ENCODE peak calls at places on chromosomes 6 and 20, in five cellular contexts. S, L, U, E and K are unnamed samples. For H3K4me1, the result is how much of the 10 kb centered on the place peaks cover.

GRCh38 chr6:10414766-10415592 is at the start of gene TFAP2A:
- DNase-seq in L (no peak), S (peak), U (no peak), E (no peak), K (no peak)

GRCh38 chr20:59207742-59208357 is 44.2 kb downstream of the ZNF831 start:
- DNase-seq in L (peak), S (peak), E (peak), U (no peak), K (peak)

GRCh38 chr6:148379966-148380653 is 37.5 kb downstream of the SASH1 start:
- DNase-seq in E (no peak), L (no peak), U (no peak), S (peak), K (no peak)

GRCh38 chr6:52539607-52540006 is 37.3 kb downstream of the TRAM2 start:
- DNase-seq in U (no peak), E (no peak), S (peak), L (no peak), K (no peak)

GRCh38 chr6:157151989-157152388 is 171.3 kb downstream of the TMEM242 start:
- DNase-seq in E (no peak), L (no peak), S (peak), U (no peak), K (no peak)

GRCh38 chr6:80742481-80742880 is 636.0 kb downstream of the BCKDHB start:
- DNase-seq in U (no peak), E (no peak), L (peak), S (peak), K (no peak)

GRCh38 chr6:15285682-15286294 is 39.9 kb downstream of the JARID2 start:
- DNase-seq in S (peak), E (no peak), L (no peak), U (no peak), K (no peak)

GRCh38 chr6:1025821-1026220 is 286.1 kb upstream of the FOXQ1 start:
- DNase-seq in E (no peak), U (no peak), S (no peak), L (no peak), K (no peak)

GRCh38 chr6:164842085-164842484 is 467.3 kb downstream of the C6orf118 start:
- DNase-seq in E (no peak), L (no peak), S (no peak), U (no peak), K (no peak)

GRCh38 chr20:52190437-52191131 is 995 bp downstream of the ZFP64 start:
- DNase-seq in U (no peak), S (peak), L (peak), E (no peak), K (peak)

GRCh38 chr6:44009425-44010321 is 117.6 kb downstream of the MRPL14 start:
- DNase-seq in U (peak), S (no peak), L (no peak), E (no peak), K (no peak)

GRCh38 chr20:7497985-7498384 is 442.3 kb downstream of the HAO1 start:
- DNase-seq in E (no peak), U (no peak), L (no peak), S (peak), K (no peak)

GRCh38 chr6:30544666-30545272 is 11.5 kb downstream of the GNL1 start:
- DNase-seq in S (peak), U (no peak), L (no peak), E (no peak), K (no peak)

GRCh38 chr6:64904616-64905015 is 802.4 kb downstream of the EYS start:
- DNase-seq in U (no peak), L (no peak), S (no peak), E (no peak), K (no peak)

GRCh38 chr6:116258520-116258919 is 4.6 kb upstream of the TSPYL4 start:
- DNase-seq in L (no peak), S (no peak), U (no peak), E (no peak), K (no peak)

GRCh38 chr6:134741193-134741521 is 208.7 kb downstream of the ALDH8A1 start:
- DNase-seq in L (no peak), E (no peak), U (no peak), S (no peak), K (no peak)

GRCh38 chr6:108395297-108395696 is 100.4 kb downstream of the AFG1L start:
- DNase-seq in S (no peak), U (no peak), L (no peak), E (no peak), K (no peak)

GRCh38 chr6:149153637-149154036 is 163.9 kb upstream of the TAB2 start:
- DNase-seq in S (no peak), E (no peak), U (no peak), L (no peak), K (no peak)

GRCh38 chr6:123994891-123995635 is 191.4 kb downstream of the NKAIN2 start:
- DNase-seq in S (no peak), L (no peak), U (no peak), E (no peak), K (no peak)

GRCh38 chr6:111615916-111616612 is 10.4 kb upstream of the TRAF3IP2 start:
- DNase-seq in E (no peak), S (no peak), L (no peak), U (peak), K (no peak)

GRCh38 chr20:13930246-13930645 is 60.2 kb downstream of the SEL1L2 start:
- DNase-seq in L (no peak), U (no peak), S (peak), E (no peak), K (no peak)

GRCh38 chr20:34575271-34575670 is 16.8 kb downstream of the MAP1LC3A start:
- DNase-seq in L (no peak), E (no peak), S (no peak), U (no peak), K (no peak)

GRCh38 chr20:43916875-43917371 is 2.3 kb downstream of the TOX2 start:
- DNase-seq in L (no peak), S (peak), E (no peak), U (no peak), K (no peak)

GRCh38 chr6:84432616-84433015 is 205.2 kb upstream of the CEP162 start:
- DNase-seq in E (no peak), S (peak), U (no peak), L (no peak), K (no peak)

GRCh38 chr20:38670786-38671185 is 53.5 kb upstream of the SLC32A1 start:
- DNase-seq in U (no peak), E (no peak), S (no peak), L (no peak), K (no peak)

GRCh38 chr6:11231564-11232176 is 798 bp downstream of the NEDD9 start:
- DNase-seq in E (no peak), S (peak), L (no peak), U (no peak), K (no peak)

GRCh38 chr6:41200296-41200900 is 551 bp downstream of the TREML2 start:
- DNase-seq in S (peak), L (no peak), E (peak), U (no peak), K (peak)

GRCh38 chr6:2961491-2961890 is 9.9 kb downstream of the SERPINB6 start:
- DNase-seq in S (no peak), E (no peak), U (no peak), L (no peak), K (no peak)

GRCh38 chr6:33288942-33289783 is at the start of the genes PFDN6 and WDR46:
- DNase-seq in E (peak), L (peak), S (peak), U (peak), K (peak)

GRCh38 chr6:88209301-88209700 is 43.2 kb upstream of the CNR1 start:
- DNase-seq in S (no peak), E (no peak), U (no peak), L (no peak), K (no peak)

GRCh38 chr6:47299965-47300364 is 9.7 kb downstream of the TNFRSF21 start:
- DNase-seq in E (no peak), U (no peak), S (no peak), L (no peak), K (no peak)

GRCh38 chr20:40481743-40482458 is 207.1 kb downstream of the MAFB start:
- DNase-seq in S (no peak), U (no peak), E (no peak), L (no peak), K (no peak)

GRCh38 chr6:33053230-33053629 is 20.2 kb downstream of the HLA-DPA1 start:
- DNase-seq in S (no peak), L (no peak), E (no peak), U (no peak), K (no peak)

GRCh38 chr6:786946-787763 is 94.2 kb upstream of the EXOC2 start:
- DNase-seq in L (no peak), E (no peak), S (peak), U (no peak), K (no peak)

GRCh38 chr20:52012093-52012492 is 179.5 kb downstream of the ZFP64 start:
- DNase-seq in S (no peak), E (no peak), U (no peak), L (no peak), K (no peak)

DNA sequence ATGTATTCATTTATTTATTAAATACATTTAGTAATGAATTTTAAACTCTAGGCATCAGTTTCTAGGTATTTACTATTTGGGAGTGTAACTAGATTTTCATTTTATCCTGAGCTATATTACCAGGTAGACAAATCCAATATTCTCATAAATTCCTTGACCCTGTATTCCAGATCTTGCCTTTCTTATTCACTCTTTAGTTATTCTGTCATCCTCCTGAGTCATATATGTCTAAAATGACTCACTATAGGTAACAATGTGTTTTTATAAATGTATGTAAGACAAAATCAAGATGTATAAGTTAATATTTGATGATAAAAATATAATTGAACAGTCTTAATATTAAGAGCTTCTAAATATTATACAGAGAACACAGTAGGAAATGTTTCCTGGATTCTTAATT is 642.1 kb upstream of the NRSN1 start:
- DNase-seq in L (no peak), E (no peak), U (no peak), S (no peak), K (no peak)
- H3K4me1 ChIP-seq in L (under half), E (under half), U (under half), S (under half), K (under half)

GRCh38 chr20:49985157-49985556 is 2.4 kb downstream of the SNAI1 start:
- DNase-seq in E (no peak), U (no peak), S (peak), L (no peak), K (no peak)

GRCh38 chr20:49987015-49987867 is 4.5 kb downstream of the SNAI1 start:
- DNase-seq in S (peak), L (no peak), E (no peak), U (no peak), K (no peak)

GRCh38 chr20:49985617-49986016 is 2.8 kb downstream of the SNAI1 start:
- DNase-seq in U (no peak), E (no peak), L (no peak), S (no peak), K (no peak)

GRCh38 chr20:49984426-49985153 is 1.8 kb downstream of the SNAI1 start:
- DNase-seq in U (no peak), E (no peak), S (peak), L (no peak), K (no peak)

GRCh38 chr20:49986049-49986448 is 3.3 kb downstream of the SNAI1 start:
- DNase-seq in E (no peak), L (no peak), U (no peak), S (peak), K (no peak)
- H3K4me3 ChIP-seq in E (no peak), L (peak), U (no peak), S (peak), K (no peak)

GRCh38 chr20:61977387-61977786 is 88.3 kb downstream of the TAF4 start:
- DNase-seq in U (no peak), S (no peak), L (no peak), E (no peak), K (no peak)
- H3K27ac ChIP-seq in U (no peak), S (no peak), L (no peak), E (no peak), K (no peak)

GRCh38 chr6:102549221-102549874 is 1155.8 kb downstream of the GRIK2 start:
- DNase-seq in L (no peak), E (no peak), U (no peak), S (no peak), K (no peak)
- H3K4me1 ChIP-seq in L (under half), E (under half), U (under half), S (under half), K (under half)

GRCh38 chr6:128208078-128208477 is 307.2 kb upstream of the THEMIS start:
- DNase-seq in S (peak), E (no peak), L (no peak), U (no peak), K (no peak)
- H3K4me3 ChIP-seq in S (peak), E (no peak), L (no peak), U (no peak), K (no peak)